ENCODE peak calls at places on chromosomes 16 and 17, in six cellular contexts. L, N, V, K, F and D are unnamed samples.

GRCh38 chr17:47277921-47278320 is 24.3 kb downstream of the ITGB3 start:
- DNase-seq in L (no peak), N (no peak), V (no peak), K (no peak), F (peak; percentile 41), D (no peak)

GRCh38 chr17:2181206-2181983 is 122.2 kb downstream of the SMG6 start:
- DNase-seq in L (peak; percentile 91), N (peak; percentile 90), V (no peak), K (peak; percentile 47), F (peak; percentile 89), D (peak; percentile 24)

GRCh38 chr16:3822366-3823045 is 58.0 kb downstream of the CREBBP start:
- DNase-seq in L (no peak), N (peak; percentile 30), V (no peak), K (no peak), F (no peak), D (no peak)

GRCh38 chr17:78637146-78637545 is 60.0 kb upstream of the DNAH17 start:
- DNase-seq in L (no peak), N (no peak), V (no peak), K (no peak), F (no peak), D (no peak)

GRCh38 chr16:3038896-3039295 is 2.2 kb upstream of the BICDL2 start:
- DNase-seq in L (no peak), N (no peak), V (no peak), K (no peak), F (no peak), D (no peak)

GRCh38 chr17:37147301-37147812 is 198.6 kb downstream of the AATF start:
- DNase-seq in L (peak; percentile 35), N (peak; percentile 81), V (no peak), K (no peak), F (peak; percentile 8), D (no peak)

GRCh38 chr17:28646039-28646754 is 1.2 kb upstream of the BLTP2 start:
- DNase-seq in L (no peak), N (no peak), V (no peak), K (no peak), F (no peak), D (no peak)

GRCh38 chr16:11240636-11241473 is 15.1 kb downstream of the SOCS1 start:
- DNase-seq in L (no peak), N (no peak), V (no peak), K (no peak), F (no peak), D (no peak)

GRCh38 chr16:3642397-3643094 is 11.9 kb upstream of the DNASE1 start:
- DNase-seq in L (peak; percentile 65), N (peak; percentile 29), V (no peak), K (no peak), F (no peak), D (no peak)

GRCh38 chr16:11877374-11877773 is 26.0 kb upstream of the RSL1D1 start:
- DNase-seq in L (peak; percentile 28), N (no peak), V (no peak), K (no peak), F (peak; percentile 70), D (no peak)

GRCh38 chr16:88927010-88927409 is 50.0 kb downstream of the CBFA2T3 start:
- DNase-seq in L (no peak), N (no peak), V (no peak), K (no peak), F (no peak), D (no peak)

GRCh38 chr17:29212681-29213121 is 32.5 kb upstream of the MYO18A start:
- DNase-seq in L (no peak), N (no peak), V (no peak), K (peak; percentile 86), F (peak; percentile 41), D (peak; percentile 39)

GRCh38 chr17:65678534-65678933 is 117.1 kb upstream of the AXIN2 start:
- DNase-seq in L (no peak), N (no peak), V (no peak), K (no peak), F (peak; percentile 59), D (no peak)

GRCh38 chr16:48035142-48035541 is 120.7 kb downstream of the ABCC12 start:
- DNase-seq in L (no peak), N (no peak), V (no peak), K (no peak), F (no peak), D (no peak)

GRCh38 chr17:82848022-82848592 is 8.3 kb upstream of the ZNF750 start:
- DNase-seq in L (peak; percentile 78), N (peak; percentile 16), V (no peak), K (no peak), F (peak; percentile 85), D (no peak)